ENCODE peak calls at places on chromosomes 5 and 9, in ten cellular contexts. One of them, this sample, is unnamed.

GRCh38 chr9:98778711-98779530 is 17.4 kb downstream of the ANKS6 start:
- DNase-seq in posterior cingulate gyrus: no peak
- DNase-seq in activated CD4-positive, alpha-beta T cell treated with anti-CD3 and anti-CD28 coated beads for 24 hours: no peak
- DNase-seq in WERI-Rb-1: peak
- DNase-seq in pulmonary artery endothelial cell: peak
- DNase-seq in Caco-2: peak
- DNase-seq in pons: no peak
- DNase-seq in stimulated activated naive CD8-positive, alpha-beta T cell treated with anti-CD3 and anti-CD28 coated beads, Interleukin-15, Interleukin-2, amounts not matched to agents 100 U/mL and 50 U/mL, for 24 hours: no peak
- DNase-seq in endothelial cell: no peak
- DNase-seq in C1 segment of cervical spinal cord: no peak
- DNase-seq in this sample: no peak

GRCh38 chr5:14728109-14728938 is 63.8 kb downstream of the OTULIN start:
- DNase-seq in endothelial cell: peak
- DNase-seq in pons: peak
- DNase-seq in Caco-2: peak
- DNase-seq in WERI-Rb-1: no peak
- DNase-seq in activated CD4-positive, alpha-beta T cell treated with anti-CD3 and anti-CD28 coated beads for 24 hours: no peak
- DNase-seq in pulmonary artery endothelial cell: no peak
- DNase-seq in posterior cingulate gyrus: peak
- DNase-seq in C1 segment of cervical spinal cord: peak
- DNase-seq in stimulated activated naive CD8-positive, alpha-beta T cell treated with anti-CD3 and anti-CD28 coated beads, Interleukin-15, Interleukin-2, amounts not matched to agents 100 U/mL and 50 U/mL, for 24 hours: no peak
- DNase-seq in this sample: no peak

GRCh38 chr5:57432876-57433275 is 49.7 kb downstream of the ACTBL2 start:
- DNase-seq in endothelial cell: no peak
- DNase-seq in posterior cingulate gyrus: no peak
- DNase-seq in pulmonary artery endothelial cell: no peak
- DNase-seq in stimulated activated naive CD8-positive, alpha-beta T cell treated with anti-CD3 and anti-CD28 coated beads, Interleukin-15, Interleukin-2, amounts not matched to agents 100 U/mL and 50 U/mL, for 24 hours: no peak
- DNase-seq in C1 segment of cervical spinal cord: no peak
- DNase-seq in activated CD4-positive, alpha-beta T cell treated with anti-CD3 and anti-CD28 coated beads for 24 hours: no peak
- DNase-seq in WERI-Rb-1: no peak
- DNase-seq in pons: no peak
- DNase-seq in Caco-2: no peak
- DNase-seq in this sample: no peak

GRCh38 chr5:79133121-79133656 is 21.6 kb downstream of the BHMT start:
- DNase-seq in activated CD4-positive, alpha-beta T cell treated with anti-CD3 and anti-CD28 coated beads for 24 hours: no peak
- DNase-seq in Caco-2: no peak
- DNase-seq in WERI-Rb-1: no peak
- DNase-seq in posterior cingulate gyrus: no peak
- DNase-seq in pons: peak
- DNase-seq in pulmonary artery endothelial cell: no peak
- DNase-seq in endothelial cell: no peak
- DNase-seq in stimulated activated naive CD8-positive, alpha-beta T cell treated with anti-CD3 and anti-CD28 coated beads, Interleukin-15, Interleukin-2, amounts not matched to agents 100 U/mL and 50 U/mL, for 24 hours: no peak
- DNase-seq in C1 segment of cervical spinal cord: no peak
- DNase-seq in this sample: no peak

GRCh38 chr9:7791364-7791763 is 8.2 kb downstream of the DMAC1 start:
- DNase-seq in pulmonary artery endothelial cell: no peak
- DNase-seq in C1 segment of cervical spinal cord: no peak
- DNase-seq in endothelial cell: no peak
- DNase-seq in pons: no peak
- DNase-seq in Caco-2: no peak
- DNase-seq in stimulated activated naive CD8-positive, alpha-beta T cell treated with anti-CD3 and anti-CD28 coated beads, Interleukin-15, Interleukin-2, amounts not matched to agents 100 U/mL and 50 U/mL, for 24 hours: no peak
- DNase-seq in posterior cingulate gyrus: no peak
- DNase-seq in activated CD4-positive, alpha-beta T cell treated with anti-CD3 and anti-CD28 coated beads for 24 hours: no peak
- DNase-seq in WERI-Rb-1: no peak
- DNase-seq in this sample: no peak

GRCh38 chr9:89477811-89478583 is 19.9 kb downstream of the SEMA4D start:
- DNase-seq in WERI-Rb-1: no peak
- DNase-seq in activated CD4-positive, alpha-beta T cell treated with anti-CD3 and anti-CD28 coated beads for 24 hours: no peak
- DNase-seq in endothelial cell: peak
- DNase-seq in stimulated activated naive CD8-positive, alpha-beta T cell treated with anti-CD3 and anti-CD28 coated beads, Interleukin-15, Interleukin-2, amounts not matched to agents 100 U/mL and 50 U/mL, for 24 hours: peak
- DNase-seq in Caco-2: no peak
- DNase-seq in pons: no peak
- DNase-seq in posterior cingulate gyrus: no peak
- DNase-seq in C1 segment of cervical spinal cord: no peak
- DNase-seq in pulmonary artery endothelial cell: peak
- DNase-seq in this sample: peak

GRCh38 chr5:132363431-132364112 is 5.9 kb upstream of the SLC22A5 start:
- DNase-seq in Caco-2: no peak
- DNase-seq in stimulated activated naive CD8-positive, alpha-beta T cell treated with anti-CD3 and anti-CD28 coated beads, Interleukin-15, Interleukin-2, amounts not matched to agents 100 U/mL and 50 U/mL, for 24 hours: no peak
- DNase-seq in endothelial cell: no peak
- DNase-seq in activated CD4-positive, alpha-beta T cell treated with anti-CD3 and anti-CD28 coated beads for 24 hours: no peak
- DNase-seq in pons: no peak
- DNase-seq in pulmonary artery endothelial cell: peak
- DNase-seq in C1 segment of cervical spinal cord: no peak
- DNase-seq in WERI-Rb-1: no peak
- DNase-seq in posterior cingulate gyrus: no peak
- DNase-seq in this sample: peak

GRCh38 chr9:114477642-114478041 is 27.6 kb downstream of the WHRN start:
- DNase-seq in endothelial cell: no peak
- DNase-seq in pons: no peak
- DNase-seq in C1 segment of cervical spinal cord: no peak
- DNase-seq in activated CD4-positive, alpha-beta T cell treated with anti-CD3 and anti-CD28 coated beads for 24 hours: no peak
- DNase-seq in posterior cingulate gyrus: no peak
- DNase-seq in stimulated activated naive CD8-positive, alpha-beta T cell treated with anti-CD3 and anti-CD28 coated beads, Interleukin-15, Interleukin-2, amounts not matched to agents 100 U/mL and 50 U/mL, for 24 hours: no peak
- DNase-seq in WERI-Rb-1: no peak
- DNase-seq in pulmonary artery endothelial cell: no peak
- DNase-seq in Caco-2: no peak
- DNase-seq in this sample: no peak

GRCh38 chr5:180607861-180608571 is 16.7 kb upstream of the SCGB3A1 start:
- DNase-seq in pulmonary artery endothelial cell: no peak
- DNase-seq in WERI-Rb-1: no peak
- DNase-seq in pons: no peak
- DNase-seq in Caco-2: peak
- DNase-seq in activated CD4-positive, alpha-beta T cell treated with anti-CD3 and anti-CD28 coated beads for 24 hours: no peak
- DNase-seq in posterior cingulate gyrus: no peak
- DNase-seq in C1 segment of cervical spinal cord: no peak
- DNase-seq in stimulated activated naive CD8-positive, alpha-beta T cell treated with anti-CD3 and anti-CD28 coated beads, Interleukin-15, Interleukin-2, amounts not matched to agents 100 U/mL and 50 U/mL, for 24 hours: no peak
- DNase-seq in endothelial cell: no peak
- DNase-seq in this sample: no peak

GRCh38 chr9:133534346-133535284 is at the start of gene ADAMTSL2:
- DNase-seq in posterior cingulate gyrus: peak
- DNase-seq in pulmonary artery endothelial cell: no peak
- DNase-seq in stimulated activated naive CD8-positive, alpha-beta T cell treated with anti-CD3 and anti-CD28 coated beads, Interleukin-15, Interleukin-2, amounts not matched to agents 100 U/mL and 50 U/mL, for 24 hours: peak
- DNase-seq in C1 segment of cervical spinal cord: peak
- DNase-seq in Caco-2: no peak
- DNase-seq in endothelial cell: peak
- DNase-seq in activated CD4-positive, alpha-beta T cell treated with anti-CD3 and anti-CD28 coated beads for 24 hours: peak
- DNase-seq in pons: peak
- DNase-seq in WERI-Rb-1: no peak
- DNase-seq in this sample: peak

GRCh38 chr5:172697123-172698121 is 56.4 kb downstream of the NEURL1B start:
- DNase-seq in posterior cingulate gyrus: peak
- DNase-seq in endothelial cell: peak
- DNase-seq in stimulated activated naive CD8-positive, alpha-beta T cell treated with anti-CD3 and anti-CD28 coated beads, Interleukin-15, Interleukin-2, amounts not matched to agents 100 U/mL and 50 U/mL, for 24 hours: peak
- DNase-seq in C1 segment of cervical spinal cord: peak
- DNase-seq in Caco-2: peak
- DNase-seq in activated CD4-positive, alpha-beta T cell treated with anti-CD3 and anti-CD28 coated beads for 24 hours: peak
- DNase-seq in pulmonary artery endothelial cell: no peak
- DNase-seq in pons: peak
- DNase-seq in WERI-Rb-1: peak
- DNase-seq in this sample: peak

GRCh38 chr9:131299346-131299745 is 9.8 kb downstream of the PLPP7 start:
- DNase-seq in WERI-Rb-1: no peak
- DNase-seq in stimulated activated naive CD8-positive, alpha-beta T cell treated with anti-CD3 and anti-CD28 coated beads, Interleukin-15, Interleukin-2, amounts not matched to agents 100 U/mL and 50 U/mL, for 24 hours: no peak
- DNase-seq in pons: no peak
- DNase-seq in activated CD4-positive, alpha-beta T cell treated with anti-CD3 and anti-CD28 coated beads for 24 hours: no peak
- DNase-seq in endothelial cell: no peak
- DNase-seq in C1 segment of cervical spinal cord: no peak
- DNase-seq in Caco-2: no peak
- DNase-seq in posterior cingulate gyrus: no peak
- DNase-seq in pulmonary artery endothelial cell: no peak
- DNase-seq in this sample: no peak

GRCh38 chr9:89878687-89879086 is 273.9 kb downstream of the GADD45G start:
- DNase-seq in C1 segment of cervical spinal cord: no peak
- DNase-seq in activated CD4-positive, alpha-beta T cell treated with anti-CD3 and anti-CD28 coated beads for 24 hours: no peak
- DNase-seq in pulmonary artery endothelial cell: no peak
- DNase-seq in pons: no peak
- DNase-seq in Caco-2: no peak
- DNase-seq in posterior cingulate gyrus: peak
- DNase-seq in WERI-Rb-1: no peak
- DNase-seq in endothelial cell: no peak
- DNase-seq in stimulated activated naive CD8-positive, alpha-beta T cell treated with anti-CD3 and anti-CD28 coated beads, Interleukin-15, Interleukin-2, amounts not matched to agents 100 U/mL and 50 U/mL, for 24 hours: no peak
- DNase-seq in this sample: peak

GRCh38 chr5:4563400-4563799 is 576.7 kb upstream of the ADAMTS16 start:
- DNase-seq in C1 segment of cervical spinal cord: no peak
- DNase-seq in stimulated activated naive CD8-positive, alpha-beta T cell treated with anti-CD3 and anti-CD28 coated beads, Interleukin-15, Interleukin-2, amounts not matched to agents 100 U/mL and 50 U/mL, for 24 hours: no peak
- DNase-seq in pulmonary artery endothelial cell: no peak
- DNase-seq in pons: no peak
- DNase-seq in endothelial cell: peak
- DNase-seq in activated CD4-positive, alpha-beta T cell treated with anti-CD3 and anti-CD28 coated beads for 24 hours: no peak
- DNase-seq in WERI-Rb-1: peak
- DNase-seq in posterior cingulate gyrus: no peak
- DNase-seq in Caco-2: no peak
- DNase-seq in this sample: no peak

GRCh38 chr5:176732306-176732705 is 78.1 kb upstream of the UNC5A start:
- DNase-seq in C1 segment of cervical spinal cord: no peak
- DNase-seq in pons: no peak
- DNase-seq in endothelial cell: no peak
- DNase-seq in posterior cingulate gyrus: peak
- DNase-seq in activated CD4-positive, alpha-beta T cell treated with anti-CD3 and anti-CD28 coated beads for 24 hours: no peak
- DNase-seq in Caco-2: no peak
- DNase-seq in stimulated activated naive CD8-positive, alpha-beta T cell treated with anti-CD3 and anti-CD28 coated beads, Interleukin-15, Interleukin-2, amounts not matched to agents 100 U/mL and 50 U/mL, for 24 hours: no peak
- DNase-seq in WERI-Rb-1: no peak
- DNase-seq in pulmonary artery endothelial cell: no peak
- DNase-seq in this sample: no peak

GRCh38 chr5:6592611-6593010 is 40.2 kb downstream of the NSUN2 start:
- DNase-seq in pons: no peak
- DNase-seq in stimulated activated naive CD8-positive, alpha-beta T cell treated with anti-CD3 and anti-CD28 coated beads, Interleukin-15, Interleukin-2, amounts not matched to agents 100 U/mL and 50 U/mL, for 24 hours: no peak
- DNase-seq in pulmonary artery endothelial cell: no peak
- DNase-seq in WERI-Rb-1: no peak
- DNase-seq in Caco-2: no peak
- DNase-seq in C1 segment of cervical spinal cord: no peak
- DNase-seq in activated CD4-positive, alpha-beta T cell treated with anti-CD3 and anti-CD28 coated beads for 24 hours: no peak
- DNase-seq in posterior cingulate gyrus: no peak
- DNase-seq in endothelial cell: no peak
- DNase-seq in this sample: no peak

GRCh38 chr5:149675467-149676201 is 54.5 kb upstream of the PPARGC1B start:
- DNase-seq in pulmonary artery endothelial cell: no peak
- DNase-seq in endothelial cell: no peak
- DNase-seq in Caco-2: peak
- DNase-seq in stimulated activated naive CD8-positive, alpha-beta T cell treated with anti-CD3 and anti-CD28 coated beads, Interleukin-15, Interleukin-2, amounts not matched to agents 100 U/mL and 50 U/mL, for 24 hours: no peak
- DNase-seq in posterior cingulate gyrus: no peak
- DNase-seq in C1 segment of cervical spinal cord: no peak
- DNase-seq in activated CD4-positive, alpha-beta T cell treated with anti-CD3 and anti-CD28 coated beads for 24 hours: no peak
- DNase-seq in WERI-Rb-1: no peak
- DNase-seq in pons: no peak
- DNase-seq in this sample: no peak

GRCh38 chr5:107698286-107698685 is 27.5 kb upstream of the EFNA5 start:
- DNase-seq in C1 segment of cervical spinal cord: no peak
- DNase-seq in activated CD4-positive, alpha-beta T cell treated with anti-CD3 and anti-CD28 coated beads for 24 hours: no peak
- DNase-seq in pulmonary artery endothelial cell: no peak
- DNase-seq in pons: no peak
- DNase-seq in posterior cingulate gyrus: no peak
- DNase-seq in Caco-2: no peak
- DNase-seq in endothelial cell: no peak
- DNase-seq in WERI-Rb-1: no peak
- DNase-seq in stimulated activated naive CD8-positive, alpha-beta T cell treated with anti-CD3 and anti-CD28 coated beads, Interleukin-15, Interleukin-2, amounts not matched to agents 100 U/mL and 50 U/mL, for 24 hours: no peak
- DNase-seq in this sample: no peak